ENCODE peak calls at places on chromosomes 11 and 22, in five cellular contexts. One of them, this sample, is unnamed.
A peak's percentile ranks its signal among the peaks of the same experiment; 100 is the strongest.

GRCh38 chr22:33210129-33210784 is 152.1 kb upstream of the SYN3 start:
- DNase-seq in HL-60: peak; percentile 29
- DNase-seq in AG09309: no peak
- DNase-seq in AG04450: no peak
- DNase-seq in right lobe of liver: peak; percentile 46
- DNase-seq in this sample: no peak

GRCh38 chr11:67538306-67538705 is 15.1 kb upstream of the CABP2 start:
- DNase-seq in right lobe of liver: no peak
- DNase-seq in HL-60: no peak
- DNase-seq in AG04450: no peak
- DNase-seq in AG09309: no peak
- DNase-seq in this sample: no peak

GRCh38 chr11:110366234-110366633 is 63.5 kb upstream of the FDX1 start:
- DNase-seq in AG09309: no peak
- DNase-seq in HL-60: no peak
- DNase-seq in AG04450: no peak
- DNase-seq in right lobe of liver: peak; percentile 59
- DNase-seq in this sample: no peak

GRCh38 chr11:78386551-78386950 is 31.1 kb downstream of the GAB2 start:
- DNase-seq in HL-60: no peak
- DNase-seq in right lobe of liver: no peak
- DNase-seq in AG04450: no peak
- DNase-seq in AG09309: no peak
- DNase-seq in this sample: no peak

GRCh38 chr22:44037519-44038370 is 13.6 kb downstream of the PARVB start:
- DNase-seq in AG04450: peak; percentile 86
- DNase-seq in right lobe of liver: no peak
- DNase-seq in HL-60: no peak
- DNase-seq in AG09309: peak; percentile 69
- DNase-seq in this sample: no peak

GRCh38 chr11:43503417-43503816 is 144.7 kb downstream of the TTC17 start:
- DNase-seq in AG09309: no peak
- DNase-seq in right lobe of liver: no peak
- DNase-seq in AG04450: no peak
- DNase-seq in HL-60: no peak
- DNase-seq in this sample: no peak

GRCh38 chr22:44224166-44224565 is 43.4 kb downstream of the PARVG start:
- DNase-seq in HL-60: no peak
- DNase-seq in right lobe of liver: no peak
- DNase-seq in AG09309: no peak
- DNase-seq in AG04450: no peak
- DNase-seq in this sample: no peak

GRCh38 chr11:58941838-58942237 is 2.5 kb downstream of the GLYATL1 start:
- DNase-seq in AG04450: no peak
- DNase-seq in right lobe of liver: no peak
- DNase-seq in AG09309: no peak
- DNase-seq in HL-60: no peak
- DNase-seq in this sample: no peak

GRCh38 chr22:43542681-43543521 is 131.1 kb downstream of the MPPED1 start:
- DNase-seq in right lobe of liver: peak; percentile 23
- DNase-seq in AG04450: no peak
- DNase-seq in AG09309: no peak
- DNase-seq in HL-60: no peak
- DNase-seq in this sample: no peak

GRCh38 chr22:39177791-39178190 is 25.3 kb upstream of the CBX7 start:
- DNase-seq in AG09309: no peak
- DNase-seq in right lobe of liver: no peak
- DNase-seq in AG04450: no peak
- DNase-seq in HL-60: no peak
- DNase-seq in this sample: peak; percentile 56

GRCh38 chr11:44112083-44112865 is 16.8 kb downstream of the EXT2 start:
- DNase-seq in right lobe of liver: no peak
- DNase-seq in HL-60: no peak
- DNase-seq in AG04450: no peak
- DNase-seq in AG09309: no peak
- DNase-seq in this sample: no peak

GRCh38 chr11:30172872-30173271 is 57.9 kb upstream of the FSHB start:
- DNase-seq in AG09309: no peak
- DNase-seq in right lobe of liver: no peak
- DNase-seq in AG04450: no peak
- DNase-seq in HL-60: no peak
- DNase-seq in this sample: peak; percentile 3

GRCh38 chr11:78429667-78430066 is 12.0 kb upstream of the GAB2 start:
- DNase-seq in AG04450: no peak
- DNase-seq in right lobe of liver: no peak
- DNase-seq in HL-60: no peak
- DNase-seq in AG09309: no peak
- DNase-seq in this sample: no peak

GRCh38 chr11:131674051-131674755 is 303.8 kb downstream of the NTM start:
- DNase-seq in HL-60: peak; percentile 46
- DNase-seq in AG09309: peak; percentile 75
- DNase-seq in right lobe of liver: peak; percentile 67
- DNase-seq in AG04450: peak; percentile 74
- DNase-seq in this sample: no peak

GRCh38 chr11:94835571-94835970 is 67.4 kb downstream of the AMOTL1 start:
- DNase-seq in right lobe of liver: no peak
- DNase-seq in HL-60: no peak
- DNase-seq in AG09309: no peak
- DNase-seq in AG04450: no peak
- DNase-seq in this sample: no peak

GRCh38 chr11:26753738-26754504 is 32.1 kb upstream of the SLC5A12 start:
- DNase-seq in right lobe of liver: peak; percentile 50
- DNase-seq in AG04450: peak; percentile 45
- DNase-seq in AG09309: peak; percentile 55
- DNase-seq in HL-60: peak; percentile 34
- DNase-seq in this sample: no peak

GRCh38 chr11:41320233-41320993 is 139.0 kb downstream of the LRRC4C start:
- DNase-seq in right lobe of liver: no peak
- DNase-seq in AG09309: no peak
- DNase-seq in HL-60: no peak
- DNase-seq in AG04450: no peak
- DNase-seq in this sample: no peak

GRCh38 chr11:44400431-44400830 is 90.5 kb upstream of the ALX4 start:
- DNase-seq in AG04450: no peak
- DNase-seq in HL-60: no peak
- DNase-seq in AG09309: no peak
- DNase-seq in right lobe of liver: no peak
- DNase-seq in this sample: no peak

GRCh38 chr11:50394017-50394416 is 361.3 kb downstream of the OR4C45 start:
- DNase-seq in AG04450: no peak
- DNase-seq in right lobe of liver: no peak
- DNase-seq in AG09309: no peak
- DNase-seq in HL-60: no peak
- DNase-seq in this sample: no peak

GRCh38 chr11:34624069-34624468 is 3.2 kb downstream of the EHF start:
- DNase-seq in right lobe of liver: no peak
- DNase-seq in HL-60: no peak
- DNase-seq in AG04450: no peak
- DNase-seq in AG09309: no peak
- DNase-seq in this sample: peak; percentile 74
- H3K4me3 ChIP-seq in right lobe of liver: no peak overlapping the region
- H3K4me3 ChIP-seq in HL-60: no peak overlapping the region
- H3K4me3 ChIP-seq in AG04450: no peak overlapping the region
- H3K4me3 ChIP-seq in AG09309: no peak overlapping the region
- H3K4me3 ChIP-seq in this sample: peak overlapping the region; percentile 7

GRCh38 chr11:6205366-6205765 is at the start of gene C11orf42:
- DNase-seq in AG09309: no peak
- DNase-seq in right lobe of liver: no peak
- DNase-seq in HL-60: no peak
- DNase-seq in AG04450: no peak
- DNase-seq in this sample: no peak

GRCh38 chr11:6206456-6207180 is 1.3 kb downstream of the C11orf42 start:
- DNase-seq in AG09309: no peak
- DNase-seq in AG04450: no peak
- DNase-seq in right lobe of liver: no peak
- DNase-seq in HL-60: no peak
- DNase-seq in this sample: no peak

GRCh38 chr11:6214530-6214929 is 9.2 kb downstream of the C11orf42 start:
- DNase-seq in AG09309: no peak
- DNase-seq in AG04450: no peak
- DNase-seq in right lobe of liver: no peak
- DNase-seq in HL-60: no peak
- DNase-seq in this sample: no peak

GRCh38 chr11:6209801-6210200 is 4.4 kb downstream of the C11orf42 start:
- DNase-seq in AG09309: no peak
- DNase-seq in AG04450: no peak
- DNase-seq in HL-60: no peak
- DNase-seq in right lobe of liver: no peak
- DNase-seq in this sample: no peak

GRCh38 chr11:6210274-6210955 is 5.1 kb downstream of the C11orf42 start:
- DNase-seq in HL-60: no peak
- DNase-seq in right lobe of liver: no peak
- DNase-seq in AG04450: no peak
- DNase-seq in AG09309: no peak
- DNase-seq in this sample: no peak
- H3K4me3 ChIP-seq in HL-60: no peak overlapping the region
- H3K4me3 ChIP-seq in right lobe of liver: no peak overlapping the region
- H3K4me3 ChIP-seq in AG04450: no peak overlapping the region
- H3K4me3 ChIP-seq in AG09309: no peak overlapping the region
- H3K4me3 ChIP-seq in this sample: no peak overlapping the region

GRCh38 chr11:120149246-120149645 is 11.3 kb upstream of the TRIM29 start:
- DNase-seq in AG09309: no peak
- DNase-seq in AG04450: no peak
- DNase-seq in right lobe of liver: no peak
- DNase-seq in HL-60: no peak
- DNase-seq in this sample: no peak

GRCh38 chr11:120146413-120147093 is 8.6 kb upstream of the TRIM29 start:
- DNase-seq in AG04450: no peak
- DNase-seq in HL-60: no peak
- DNase-seq in right lobe of liver: no peak
- DNase-seq in AG09309: no peak
- DNase-seq in this sample: no peak

GRCh38 chr11:120151536-120151935 is 13.6 kb upstream of the TRIM29 start:
- DNase-seq in AG09309: no peak
- DNase-seq in HL-60: no peak
- DNase-seq in AG04450: no peak
- DNase-seq in right lobe of liver: no peak
- DNase-seq in this sample: no peak

GRCh38 chr11:120147950-120148270 is 10.0 kb upstream of the TRIM29 start:
- DNase-seq in AG09309: no peak
- DNase-seq in HL-60: no peak
- DNase-seq in AG04450: no peak
- DNase-seq in right lobe of liver: no peak
- DNase-seq in this sample: no peak

DNA sequence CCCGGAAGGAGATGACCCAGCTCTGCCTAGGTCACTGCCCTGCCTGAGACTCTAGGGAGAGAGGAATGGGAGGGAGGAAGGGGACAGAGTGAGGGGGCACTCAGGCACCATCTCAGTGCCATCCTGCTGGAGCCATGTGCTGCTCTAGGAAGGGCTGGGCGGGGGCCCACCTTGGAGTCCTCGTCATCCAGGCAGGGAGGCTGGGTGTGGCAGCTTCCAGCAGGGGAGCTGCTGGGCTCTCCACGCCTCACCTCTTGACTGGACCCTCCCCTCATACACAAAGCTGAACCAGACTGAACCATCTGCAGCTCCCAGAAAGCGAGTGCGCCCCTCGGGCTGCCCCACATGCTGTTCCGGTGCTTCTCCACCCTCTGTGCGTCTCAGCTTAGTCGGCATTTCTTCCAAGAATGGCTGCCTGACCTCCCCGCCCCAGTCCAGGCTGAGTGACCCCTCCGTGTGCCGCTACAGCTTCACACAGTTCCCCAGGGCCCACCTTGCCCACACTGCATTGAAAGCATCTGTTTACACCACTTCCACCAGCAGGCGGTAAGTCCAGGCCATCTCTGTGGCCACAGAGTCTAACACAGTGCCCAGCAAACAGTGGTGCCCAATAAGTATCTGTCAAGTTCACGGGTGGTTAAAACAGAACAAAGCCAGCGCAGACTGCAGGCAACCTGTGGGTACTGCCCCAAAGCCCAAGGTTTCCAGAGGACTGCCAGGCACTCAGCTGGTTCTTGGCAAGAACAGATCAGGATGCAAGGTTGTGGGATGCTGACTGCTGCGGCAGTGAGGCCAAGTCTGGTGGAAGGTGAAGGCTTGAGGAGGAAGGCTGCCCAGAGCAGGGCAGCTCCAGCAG is 9.4 kb upstream of the TRIM29 start:
- DNase-seq in AG09309: no peak
- DNase-seq in right lobe of liver: no peak
- DNase-seq in AG04450: no peak
- DNase-seq in HL-60: no peak
- DNase-seq in this sample: no peak
- H3K4me3 ChIP-seq in AG09309: no peak overlapping the region
- H3K4me3 ChIP-seq in right lobe of liver: no peak overlapping the region
- H3K4me3 ChIP-seq in AG04450: no peak overlapping the region
- H3K4me3 ChIP-seq in HL-60: no peak overlapping the region
- H3K4me3 ChIP-seq in this sample: no peak overlapping the region

DNA sequence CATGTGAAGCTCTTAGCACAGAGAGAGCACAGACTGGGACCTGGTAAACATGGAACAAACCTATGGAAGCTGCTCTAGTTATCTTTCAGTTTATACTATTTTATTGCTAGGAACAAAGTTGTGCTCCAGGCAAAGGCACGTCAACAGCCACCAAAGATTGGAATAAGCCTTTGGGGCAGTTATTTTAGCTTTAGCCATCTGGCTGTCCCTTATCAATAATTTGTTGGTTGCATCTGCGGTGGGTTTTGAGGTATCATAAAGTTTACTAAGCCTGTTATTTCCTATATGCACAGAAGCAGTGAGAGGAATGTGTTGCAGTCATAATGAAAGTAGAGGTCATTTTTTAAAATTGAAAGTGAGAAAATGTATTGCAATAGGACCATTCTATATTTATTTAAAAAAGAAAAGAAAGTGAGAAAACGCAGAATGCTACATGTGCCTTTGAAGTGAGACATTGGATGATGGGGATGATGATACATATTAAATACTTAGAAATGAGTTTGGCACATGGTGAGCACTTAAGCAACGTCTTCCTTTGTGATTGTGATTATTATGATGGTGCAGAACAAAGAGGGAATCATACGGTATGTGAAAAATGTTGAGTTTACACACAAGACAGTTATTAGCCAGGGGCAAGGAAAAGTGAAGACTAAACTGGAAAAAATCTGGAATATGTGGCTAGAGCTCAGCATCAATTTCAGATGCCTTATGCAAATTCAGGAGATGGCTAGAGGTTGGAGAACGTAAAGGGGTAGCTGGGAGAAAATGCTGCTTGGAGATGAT is 58.3 kb downstream of the PRR5L start:
- DNase-seq in HL-60: no peak
- DNase-seq in AG04450: peak; percentile 47
- DNase-seq in AG09309: peak; percentile 87
- DNase-seq in right lobe of liver: no peak
- DNase-seq in this sample: no peak
- H3K4me3 ChIP-seq in HL-60: no peak overlapping the region
- H3K4me3 ChIP-seq in AG04450: no peak overlapping the region
- H3K4me3 ChIP-seq in AG09309: no peak overlapping the region
- H3K4me3 ChIP-seq in right lobe of liver: no peak overlapping the region
- H3K4me3 ChIP-seq in this sample: no peak overlapping the region

This sample was measured in mucosa of descending colon.